ENCODE peak calls at places on chromosomes 16 and 17, in four cellular contexts. T is foreskin fibroblast, Z is SJCRH30, V is AG09309. U is an unnamed sample.

GRCh38 chr17:32827227-32827626 is 49.7 kb downstream of the MYO1D start:
- DNase-seq in T (no peak), Z (no peak), V (no peak), U (no peak)

GRCh38 chr16:976389-976931 is 5.1 kb upstream of the SOX8 start:
- DNase-seq in T (no peak), Z (peak; percentile 94), V (no peak), U (no peak)

GRCh38 chr16:66690106-66690847 is 6.3 kb downstream of the CMTM4 start:
- DNase-seq in T (no peak), Z (no peak), V (no peak), U (no peak)

GRCh38 chr17:29089601-29090044 is 46.7 kb downstream of the PIPOX start:
- DNase-seq in T (no peak), Z (no peak), V (no peak), U (no peak)

GRCh38 chr16:69894675-69895074 is 56.5 kb upstream of the CLEC18A start:
- DNase-seq in T (no peak), Z (no peak), V (no peak), U (no peak)

GRCh38 chr16:66609139-66609510 is 4.6 kb downstream of the CMTM3 start:
- DNase-seq in T (no peak), Z (no peak), V (no peak), U (no peak)

GRCh38 chr17:29039764-29040598 is 3.0 kb upstream of the PIPOX start:
- DNase-seq in T (peak; percentile 33), Z (peak; percentile 99), V (peak; percentile 87), U (no peak)

GRCh38 chr17:9982159-9982558 is 77.1 kb upstream of the RCVRN start:
- DNase-seq in T (no peak), Z (no peak), V (no peak), U (no peak)

GRCh38 chr16:75860654-75861053 is 134.4 kb upstream of the CPHXL start:
- DNase-seq in T (no peak), Z (no peak), V (no peak), U (peak; percentile 26)

GRCh38 chr17:16215002-16215272 is 397 bp downstream of the NCOR1 start:
- DNase-seq in T (peak; percentile 50), Z (peak; percentile 86), V (no peak), U (peak; percentile 35)

GRCh38 chr16:46774743-46775177 is 26.6 kb upstream of the MYLK3 start:
- DNase-seq in T (no peak), Z (no peak), V (no peak), U (no peak)

GRCh38 chr16:11560701-11561439 is 25.8 kb downstream of the LITAF start:
- DNase-seq in T (peak; percentile 75), Z (no peak), V (no peak), U (no peak)

GRCh38 chr17:27367121-27367981 is 73.4 kb downstream of the WSB1 start:
- DNase-seq in T (no peak), Z (no peak), V (no peak), U (no peak)

GRCh38 chr16:31874354-31875111 is 926 bp downstream of the ZNF267 start:
- DNase-seq in T (peak; percentile 60), Z (peak; percentile 26), V (no peak), U (no peak)

GRCh38 chr17:64750891-64751677 is 89.0 kb upstream of the SMURF2 start:
- DNase-seq in T (no peak), Z (no peak), V (no peak), U (no peak)

GRCh38 chr16:57502048-57502775 is 15.9 kb upstream of the DOK4 start:
- DNase-seq in T (no peak), Z (no peak), V (no peak), U (peak; percentile 2)

GRCh38 chr17:41654134-41654907 is 29.9 kb upstream of the KRT17 start:
- DNase-seq in T (no peak), Z (no peak), V (no peak), U (no peak)

GRCh38 chr17:77817953-77818352 is 140.6 kb upstream of the TNRC6C start:
- DNase-seq in T (peak; percentile 33), Z (peak; percentile 90), V (no peak), U (no peak)

GRCh38 chr16:88911148-88911945 is 44.9 kb upstream of the PABPN1L start:
- DNase-seq in T (no peak), Z (no peak), V (no peak), U (no peak)

GRCh38 chr17:20991276-20992037 is 51.4 kb downstream of the USP22 start:
- DNase-seq in T (no peak), Z (no peak), V (no peak), U (no peak)

GRCh38 chr16:3542153-3542550 is 35.1 kb downstream of the NLRC3 start:
- DNase-seq in T (no peak), Z (no peak), V (no peak), U (no peak)

GRCh38 chr17:78581304-78581703 is 4.1 kb upstream of the DNAH17 start:
- DNase-seq in T (no peak), Z (peak; percentile 47), V (no peak), U (no peak)

GRCh38 chr17:64103751-64104364 is 26.1 kb downstream of the ERN1 start:
- DNase-seq in T (peak; percentile 66), Z (peak; percentile 58), V (no peak), U (no peak)

GRCh38 chr16:496097-496886 is 31.2 kb upstream of the CAPN15 start:
- DNase-seq in T (no peak), Z (no peak), V (no peak), U (no peak)

GRCh38 chr16:4358236-4358635 is 7.1 kb upstream of the PAM16 start:
- DNase-seq in T (no peak), Z (no peak), V (no peak), U (no peak)

GRCh38 chr16:48408688-48409087 is 23.5 kb upstream of the SIAH1 start:
- DNase-seq in T (peak; percentile 38), Z (peak; percentile 75), V (no peak), U (no peak)

GRCh38 chr17:28552201-28552999 is at the start of gene UNC119:
- DNase-seq in T (peak; percentile 90), Z (peak; percentile 90), V (no peak), U (peak; percentile 76)

GRCh38 chr17:48605991-48606891 is 1.5 kb upstream of the HOXB6 start:
- DNase-seq in T (no peak), Z (no peak), V (no peak), U (no peak)

GRCh38 chr17:4043862-4044261 is 79.6 kb upstream of the ATP2A3 start:
- DNase-seq in T (no peak), Z (no peak), V (no peak), U (no peak)

GRCh38 chr16:11681977-11682654 is 13.9 kb downstream of the SNN start:
- DNase-seq in T (no peak), Z (peak; percentile 86), V (no peak), U (no peak)

GRCh38 chr16:50699345-50700159 is 6.1 kb downstream of the NOD2 start:
- DNase-seq in T (peak; percentile 16), Z (no peak), V (no peak), U (no peak)

GRCh38 chr16:87621976-87622713 is 19.8 kb downstream of the JPH3 start:
- DNase-seq in T (no peak), Z (peak; percentile 40), V (no peak), U (no peak)

GRCh38 chr17:29291163-29291752 is 2.7 kb downstream of the NUFIP2 start:
- DNase-seq in T (peak; percentile 80), Z (peak; percentile 88), V (peak; percentile 41), U (no peak)

GRCh38 chr16:12551530-12551929 is 252.2 kb downstream of the CPPED1 start:
- DNase-seq in T (no peak), Z (no peak), V (no peak), U (no peak)

GRCh38 chr16:88705746-88706287 is 391 bp downstream of the RNF166 start:
- DNase-seq in T (peak; percentile 41), Z (no peak), V (no peak), U (no peak)

GRCh38 chr16:72879846-72880245 is 168.1 kb downstream of the ZFHX3 start:
- DNase-seq in T (no peak), Z (no peak), V (no peak), U (no peak)

GRCh38 chr16:56327929-56328258 is 97.5 kb downstream of the AMFR start:
- DNase-seq in T (no peak), Z (no peak), V (no peak), U (no peak)

GRCh38 chr17:44086364-44087311 is 16.1 kb downstream of the G6PC3 start:
- DNase-seq in T (peak; percentile 96), Z (peak; percentile 45), V (peak; percentile 74), U (peak; percentile 74)
- H3K4me3 ChIP-seq in T (no peak overlapping the region), Z (no peak overlapping the region), V (no peak overlapping the region), U (no peak overlapping the region)

GRCh38 chr17:44970136-44970737 is 2.1 kb upstream of the C1QL1 start:
- DNase-seq in T (peak; percentile 52), Z (peak; percentile 61), V (no peak), U (peak; percentile 44)
- H3K4me3 ChIP-seq in T (peak overlapping the region; percentile 44), Z (peak overlapping the region; percentile 65), V (peak overlapping the region; percentile 44), U (peak overlapping the region; percentile 53)

DNA sequence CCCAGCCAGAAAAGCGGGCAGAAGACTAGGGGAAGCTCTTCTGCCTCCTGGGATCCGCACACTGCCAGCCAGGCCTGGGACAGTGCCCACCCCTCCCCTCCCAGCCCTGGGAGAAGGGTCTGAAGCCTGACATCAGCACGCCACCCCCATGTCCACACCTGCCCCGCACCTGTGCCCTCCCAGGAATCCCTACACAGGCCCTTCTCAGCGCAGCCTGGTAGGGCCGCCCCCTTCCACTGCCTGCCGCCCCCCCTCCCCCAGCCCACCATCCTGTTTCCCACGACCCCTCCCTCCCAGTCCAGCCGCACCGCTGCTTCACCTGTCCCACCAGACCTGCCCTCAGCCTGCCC is 10.6 kb downstream of the ENPP7 start:
- DNase-seq in T (no peak), Z (no peak), V (no peak), U (no peak)
- H3K4me3 ChIP-seq in T (no peak overlapping the region), Z (no peak overlapping the region), V (no peak overlapping the region), U (peak overlapping the region; percentile 51)

DNA sequence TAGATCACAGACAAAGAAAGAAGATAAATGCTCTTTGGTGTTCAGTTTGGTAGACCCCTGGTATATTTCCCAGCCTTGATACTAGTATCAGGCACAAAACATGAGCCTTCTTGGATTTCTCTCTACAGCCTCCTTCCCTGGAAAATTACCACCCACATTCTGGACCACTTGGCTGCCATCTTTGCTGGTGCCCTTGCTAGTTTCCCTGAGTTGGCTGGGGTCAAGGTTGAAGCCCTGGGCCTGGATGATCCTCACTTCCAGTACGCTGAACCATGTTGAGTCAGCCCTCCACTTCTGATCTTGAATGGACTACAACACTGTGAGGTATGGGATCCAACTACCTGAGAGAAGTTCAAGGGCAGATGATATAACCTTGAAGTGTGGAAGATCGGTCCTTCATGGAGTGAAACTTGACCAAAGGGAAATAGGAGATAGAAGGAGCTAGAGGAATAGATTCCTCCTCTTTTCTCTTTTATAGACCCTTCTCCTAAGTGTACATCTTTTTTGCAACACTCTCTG is 501.4 kb downstream of the TMEM114 start:
- DNase-seq in T (no peak), Z (no peak), V (no peak), U (no peak)
- H3K4me3 ChIP-seq in T (no peak overlapping the region), Z (no peak overlapping the region), V (no peak overlapping the region), U (no peak overlapping the region)

DNA sequence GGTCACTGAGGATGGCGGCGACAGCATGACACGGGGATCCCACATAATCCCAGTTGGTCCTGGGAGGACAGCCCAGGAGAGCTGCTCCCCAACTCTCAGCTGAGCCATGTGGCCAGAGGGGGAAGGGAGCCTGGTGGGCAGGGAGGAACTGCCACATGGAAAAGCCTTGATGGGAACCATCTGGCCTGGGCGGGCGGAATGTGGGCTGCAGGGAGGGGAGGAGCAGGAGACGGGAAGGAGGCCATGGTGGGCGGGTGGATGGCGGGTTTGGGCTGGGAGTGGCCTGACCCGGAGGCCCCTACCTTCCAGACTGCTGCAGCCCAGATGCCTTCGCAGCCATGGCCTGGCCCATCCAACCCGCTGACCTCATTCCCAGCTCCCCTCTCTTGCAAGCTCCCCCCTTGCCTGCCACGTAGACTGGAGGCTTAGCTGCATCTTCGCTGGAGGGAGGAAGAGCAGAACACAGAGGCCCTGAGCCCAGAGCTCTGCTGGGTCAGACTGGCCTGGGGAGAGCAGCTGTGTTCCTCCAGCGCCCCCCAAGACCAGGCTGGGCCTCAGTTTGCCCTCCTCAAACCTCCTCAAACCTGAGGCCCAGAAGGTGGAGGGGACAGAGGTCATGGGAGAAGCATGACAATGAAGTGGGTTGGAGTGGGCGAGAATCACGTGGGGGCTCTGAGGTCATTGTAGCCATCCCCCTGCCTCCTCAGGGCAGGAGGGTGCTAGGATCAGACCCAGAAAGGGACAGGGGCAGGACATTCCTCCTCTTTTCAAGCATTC is 8.2 kb upstream of the COL1A1 start:
- DNase-seq in T (peak; percentile 100), Z (peak; percentile 76), V (peak; percentile 100), U (peak; percentile 92)
- H3K4me3 ChIP-seq in T (peak overlapping the region; percentile 26), Z (peak overlapping the region; percentile 11), V (peak overlapping the region; percentile 31), U (peak overlapping the region; percentile 14)

U was measured in BE2C.